ENCODE peak calls at places on chromosomes 6 and 20, in nine cellular contexts. F is aorta, G is fibroblast of mammary gland, L is upper lobe of right lung, U is BJ, S is astrocyte of the spinal cord, P is SJSA1, Q is lung, K is hepatocyte. A is an unnamed sample.

GRCh38 chr6:156534594-156534993 is 242.6 kb upstream of the ARID1B start:
- DNase-seq in F (no peak), G (no peak), L (no peak), U (no peak), S (no peak), P (no peak), Q (peak; percentile 11), K (no peak), A (no peak)

GRCh38 chr6:54103485-54103884 is 7.8 kb upstream of the MLIP start:
- DNase-seq in F (no peak), G (no peak), L (no peak), U (no peak), S (no peak), P (no peak), Q (no peak), K (no peak), A (no peak)

GRCh38 chr6:106637051-106637717 is 7.8 kb downstream of the QRSL1 start:
- DNase-seq in F (no peak), G (no peak), L (no peak), U (no peak), S (no peak), P (no peak), Q (no peak), K (no peak), A (no peak)

GRCh38 chr6:20198156-20198555 is 14.1 kb downstream of the MBOAT1 start:
- DNase-seq in F (no peak), G (no peak), L (no peak), U (no peak), S (no peak), P (no peak), Q (no peak), K (no peak), A (no peak)

GRCh38 chr6:81750660-81751387 is 1.7 kb downstream of the TENT5A start:
- DNase-seq in F (no peak), G (no peak), L (no peak), U (no peak), S (no peak), P (peak; percentile 49), Q (no peak), K (no peak), A (no peak)

GRCh38 chr6:13425971-13426931 is 61.1 kb downstream of the GFOD1 start:
- DNase-seq in F (peak; percentile 85), G (peak; percentile 74), L (no peak), U (no peak), S (peak; percentile 52), P (no peak), Q (no peak), K (no peak), A (no peak)

GRCh38 chr6:3458706-3459421 is 2.0 kb upstream of the SLC22A23 start:
- DNase-seq in F (no peak), G (no peak), L (no peak), U (no peak), S (no peak), P (no peak), Q (no peak), K (no peak), A (no peak)

GRCh38 chr6:141464490-141464889 is 668.2 kb upstream of the GJE1 start:
- DNase-seq in F (no peak), G (peak; percentile 87), L (no peak), U (peak; percentile 37), S (peak; percentile 54), P (peak; percentile 10), Q (no peak), K (peak; percentile 28), A (peak; percentile 53)

GRCh38 chr6:36592221-36592655 is 1.9 kb upstream of the SRSF3 start:
- DNase-seq in F (no peak), G (no peak), L (no peak), U (no peak), S (no peak), P (no peak), Q (no peak), K (no peak), A (no peak)

GRCh38 chr6:88565409-88565811 is 398.0 kb downstream of the RNGTT start:
- DNase-seq in F (no peak), G (no peak), L (no peak), U (no peak), S (no peak), P (no peak), Q (no peak), K (no peak), A (no peak)

GRCh38 chr20:58519940-58520712 is 4.9 kb upstream of the APCDD1L start:
- DNase-seq in F (no peak), G (no peak), L (no peak), U (no peak), S (no peak), P (no peak), Q (no peak), K (no peak), A (no peak)

GRCh38 chr6:84525907-84526306 is 238.5 kb downstream of the TBX18 start:
- DNase-seq in F (no peak), G (peak; percentile 80), L (no peak), U (no peak), S (no peak), P (no peak), Q (no peak), K (no peak), A (no peak)

GRCh38 chr6:141107562-141108160 is 1025.1 kb upstream of the GJE1 start:
- DNase-seq in F (no peak), G (peak; percentile 69), L (no peak), U (no peak), S (peak; percentile 46), P (no peak), Q (no peak), K (no peak), A (no peak)

GRCh38 chr6:89547286-89547685 is 91.3 kb downstream of the LYRM2 start:
- DNase-seq in F (no peak), G (no peak), L (no peak), U (no peak), S (no peak), P (no peak), Q (no peak), K (no peak), A (no peak)

GRCh38 chr20:5734559-5735137 is 15.6 kb upstream of the SHLD1 start:
- DNase-seq in F (no peak), G (peak; percentile 53), L (no peak), U (no peak), S (no peak), P (no peak), Q (no peak), K (no peak), A (no peak)

GRCh38 chr20:52268184-52268583 is 76.6 kb upstream of the ZFP64 start:
- DNase-seq in F (no peak), G (peak; percentile 26), L (no peak), U (no peak), S (peak; percentile 4), P (no peak), Q (no peak), K (no peak), A (peak; percentile 18)

GRCh38 chr20:59636791-59637370 is 32.5 kb downstream of the PHACTR3 start:
- DNase-seq in F (no peak), G (no peak), L (no peak), U (no peak), S (no peak), P (no peak), Q (peak; percentile 17), K (no peak), A (no peak)

GRCh38 chr20:17226410-17227198 is at the start of gene PCSK2:
- DNase-seq in F (peak; percentile 77), G (peak; percentile 38), L (peak; percentile 82), U (no peak), S (peak; percentile 19), P (peak; percentile 55), Q (peak; percentile 35), K (peak; percentile 93), A (peak; percentile 7)
- H3K4me3 ChIP-seq in F (no peak within 1 kb of the TSS), G (peak within 1 kb of the TSS; percentile 6), L (peak within 1 kb of the TSS; percentile 37), U (peak within 1 kb of the TSS; percentile 31), S (no peak within 1 kb of the TSS), P (no peak within 1 kb of the TSS), Q (peak within 1 kb of the TSS; percentile 7), K (peak within 1 kb of the TSS; percentile 64), A (peak within 1 kb of the TSS; percentile 39)

GRCh38 chr20:61543086-61543485 is 291.0 kb downstream of the CDH4 start:
- DNase-seq in F (no peak), G (no peak), L (no peak), U (no peak), S (no peak), P (no peak), Q (no peak), K (no peak), A (no peak)

GRCh38 chr20:61548069-61548468 is 296.0 kb downstream of the CDH4 start:
- DNase-seq in F (no peak), G (no peak), L (no peak), U (no peak), S (no peak), P (no peak), Q (no peak), K (no peak), A (no peak)

GRCh38 chr20:61543931-61544745 is 292.1 kb downstream of the CDH4 start:
- DNase-seq in F (no peak), G (no peak), L (no peak), U (no peak), S (no peak), P (no peak), Q (no peak), K (no peak), A (no peak)

GRCh38 chr20:61546641-61547040 is 294.6 kb downstream of the CDH4 start:
- DNase-seq in F (no peak), G (no peak), L (no peak), U (no peak), S (no peak), P (no peak), Q (no peak), K (no peak), A (no peak)

GRCh38 chr20:61544910-61545889 is 293.1 kb downstream of the CDH4 start:
- DNase-seq in F (no peak), G (no peak), L (no peak), U (no peak), S (no peak), P (no peak), Q (no peak), K (no peak), A (no peak)
- H3K4me3 ChIP-seq in F (no peak overlapping the region), G (no peak overlapping the region), L (no peak overlapping the region), U (no peak overlapping the region), S (no peak overlapping the region), P (no peak overlapping the region), Q (no peak overlapping the region), K (no peak overlapping the region), A (no peak overlapping the region)

GRCh38 chr20:24873015-24873620 is 76.0 kb upstream of the CST7 start:
- DNase-seq in F (no peak), G (no peak), L (peak; percentile 48), U (no peak), S (no peak), P (no peak), Q (peak; percentile 18), K (no peak), A (no peak)
- H3K4me3 ChIP-seq in F (no peak overlapping the region), G (no peak overlapping the region), L (no peak overlapping the region), U (no peak overlapping the region), S (no peak overlapping the region), P (no peak overlapping the region), Q (no peak overlapping the region), K (no peak overlapping the region), A (no peak overlapping the region)

DNA sequence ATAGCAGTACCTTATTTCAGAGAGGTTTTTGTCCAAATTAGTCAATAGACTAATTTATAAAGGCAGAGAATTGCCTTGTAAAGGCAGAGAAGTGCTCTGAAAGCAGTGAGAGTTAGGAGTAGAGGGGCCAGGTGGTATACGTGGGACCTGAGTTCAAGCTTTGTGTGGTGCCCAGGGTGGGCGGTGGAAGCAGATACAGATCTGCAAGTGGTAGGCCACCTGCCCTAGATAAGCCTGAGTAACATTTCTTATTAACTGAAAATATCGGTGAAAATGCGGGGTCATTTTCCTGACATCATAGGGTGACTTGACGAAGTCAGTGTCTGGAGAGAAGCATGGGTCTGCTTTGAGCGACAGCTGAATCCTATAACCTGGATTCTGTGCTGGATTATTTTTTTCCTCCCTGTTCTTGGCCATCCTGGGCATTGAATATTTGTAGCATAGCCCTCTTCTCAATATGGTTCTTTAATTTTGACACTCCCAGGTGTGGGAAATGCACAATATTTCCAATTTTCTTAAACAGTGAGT is 62.2 kb upstream of the SUPT3H start:
- DNase-seq in F (no peak), G (no peak), L (no peak), U (no peak), S (no peak), P (no peak), Q (no peak), K (no peak), A (no peak)
- H3K4me3 ChIP-seq in F (no peak overlapping the region), G (no peak overlapping the region), L (no peak overlapping the region), U (no peak overlapping the region), S (no peak overlapping the region), P (no peak overlapping the region), Q (no peak overlapping the region), K (no peak overlapping the region), A (no peak overlapping the region)

A was measured in skeletal muscle cell.